ENCODE peak calls at places on chromosome 12, in ten cellular contexts. L is left ventricle myocardium superior, C is H9, V is cerebellar cortex, Z is RCC 7860, I is ELR, Y is activated T-helper 1 cell treated with Interleukin-2 at 50 U/mL for 16 hours, S is right lobe of liver, F is dermis blood vessel endothelial cell, B is occipital lobe. P is an unnamed sample.

GRCh38 chr12:124174406-124174805 is 120.5 kb upstream of the RFLNA start:
- DNase-seq in L (no peak), C (no peak), V (no peak), Z (peak; percentile 88), I (peak; percentile 86), Y (no peak), S (no peak), F (peak; percentile 23), B (no peak), P (no peak)

GRCh38 chr12:46430340-46430948 is 57.9 kb upstream of the SLC38A2 start:
- DNase-seq in L (no peak), C (no peak), V (no peak), Z (peak; percentile 79), I (peak; percentile 96), Y (no peak), S (no peak), F (peak; percentile 97), B (no peak), P (peak; percentile 81)

GRCh38 chr12:69070319-69071090 is 137.5 kb upstream of the CPM start:
- DNase-seq in L (no peak), C (peak; percentile 78), V (peak; percentile 40), Z (peak; percentile 31), I (peak; percentile 82), Y (peak; percentile 6), S (peak; percentile 34), F (peak; percentile 70), B (no peak), P (peak; percentile 73)

GRCh38 chr12:116766285-116766684 is 28.2 kb downstream of the RNFT2 start:
- DNase-seq in L (no peak), C (no peak), V (no peak), Z (no peak), I (no peak), Y (no peak), S (no peak), F (no peak), B (no peak), P (no peak)

GRCh38 chr12:56082967-56083366 is 3.0 kb downstream of the ERBB3 start:
- DNase-seq in L (no peak), C (no peak), V (no peak), Z (no peak), I (no peak), Y (no peak), S (no peak), F (no peak), B (peak; percentile 82), P (no peak)

GRCh38 chr12:59149995-59150642 is 229.8 kb upstream of the LRIG3 start:
- DNase-seq in L (no peak), C (no peak), V (peak; percentile 64), Z (peak; percentile 73), I (peak; percentile 86), Y (no peak), S (no peak), F (peak; percentile 88), B (no peak), P (peak; percentile 72)

GRCh38 chr12:78530065-78530765 is 334.4 kb upstream of the SYT1 start:
- DNase-seq in L (no peak), C (peak; percentile 33), V (peak; percentile 20), Z (no peak), I (peak; percentile 8), Y (no peak), S (no peak), F (no peak), B (no peak), P (no peak)

GRCh38 chr12:99390707-99391106 is 256.8 kb upstream of the GARIN6 start:
- DNase-seq in L (no peak), C (peak; percentile 83), V (peak; percentile 98), Z (no peak), I (peak; percentile 47), Y (no peak), S (no peak), F (no peak), B (no peak), P (peak; percentile 4)

GRCh38 chr12:115375188-115375991 is 691.4 kb upstream of the TBX3 start:
- DNase-seq in L (no peak), C (no peak), V (no peak), Z (peak; percentile 40), I (peak; percentile 80), Y (no peak), S (no peak), F (peak; percentile 8), B (no peak), P (peak; percentile 23)

GRCh38 chr12:1644113-1644512 is 15.1 kb downstream of the WNT5B start:
- DNase-seq in L (no peak), C (no peak), V (no peak), Z (no peak), I (no peak), Y (no peak), S (no peak), F (no peak), B (no peak), P (no peak)

GRCh38 chr12:24979286-24979685 is 30.4 kb upstream of the BCAT1 start:
- DNase-seq in L (no peak), C (no peak), V (no peak), Z (no peak), I (no peak), Y (no peak), S (no peak), F (no peak), B (no peak), P (no peak)

GRCh38 chr12:105231396-105231795 is 4.6 kb downstream of the APPL2 start:
- DNase-seq in L (no peak), C (no peak), V (no peak), Z (no peak), I (no peak), Y (no peak), S (no peak), F (no peak), B (no peak), P (no peak)

GRCh38 chr12:123131291-123131831 is 19.5 kb downstream of the PITPNM2 start:
- DNase-seq in L (peak; percentile 40), C (no peak), V (no peak), Z (no peak), I (no peak), Y (no peak), S (no peak), F (no peak), B (no peak), P (no peak)

GRCh38 chr12:6821271-6821673 is 349 bp upstream of the GPR162 start:
- DNase-seq in L (peak; percentile 82), C (peak; percentile 91), V (peak; percentile 96), Z (no peak), I (peak; percentile 67), Y (no peak), S (peak; percentile 64), F (peak; percentile 66), B (peak; percentile 85), P (peak; percentile 49)

GRCh38 chr12:26226629-26227375 is 31.4 kb downstream of the SSPN start:
- DNase-seq in L (peak; percentile 67), C (peak; percentile 76), V (peak; percentile 80), Z (no peak), I (peak; percentile 46), Y (no peak), S (no peak), F (peak; percentile 39), B (peak; percentile 14), P (no peak)

GRCh38 chr12:116539361-116539771 is 19.8 kb upstream of the MAP1LC3B2 start:
- DNase-seq in L (no peak), C (no peak), V (peak; percentile 59), Z (no peak), I (peak; percentile 70), Y (no peak), S (no peak), F (peak; percentile 53), B (no peak), P (peak; percentile 53)

GRCh38 chr12:112347521-112347920 is 34.7 kb downstream of the HECTD4 start:
- DNase-seq in L (no peak), C (no peak), V (peak; percentile 95), Z (no peak), I (peak; percentile 92), Y (no peak), S (no peak), F (no peak), B (no peak), P (no peak)

GRCh38 chr12:29599397-29599796 is 101.9 kb upstream of the OVCH1 start:
- DNase-seq in L (no peak), C (no peak), V (no peak), Z (no peak), I (no peak), Y (no peak), S (no peak), F (no peak), B (no peak), P (no peak)

GRCh38 chr12:22437031-22437806 is 102.7 kb upstream of the ST8SIA1 start:
- DNase-seq in L (no peak), C (peak; percentile 50), V (no peak), Z (no peak), I (no peak), Y (no peak), S (no peak), F (no peak), B (no peak), P (no peak)

GRCh38 chr12:72282721-72283120 is 10.6 kb downstream of the TRHDE start:
- DNase-seq in L (no peak), C (no peak), V (peak; percentile 62), Z (no peak), I (peak; percentile 75), Y (no peak), S (no peak), F (no peak), B (no peak), P (peak; percentile 90)

GRCh38 chr12:72230589-72230988 is 41.6 kb upstream of the TRHDE start:
- DNase-seq in L (no peak), C (no peak), V (no peak), Z (no peak), I (peak; percentile 57), Y (no peak), S (no peak), F (no peak), B (no peak), P (no peak)

GRCh38 chr12:130420071-130420470 is 82.4 kb downstream of the PIWIL1 start:
- DNase-seq in L (no peak), C (no peak), V (no peak), Z (no peak), I (no peak), Y (no peak), S (no peak), F (no peak), B (no peak), P (no peak)

GRCh38 chr12:130826151-130826801 is 12.8 kb downstream of the STX2 start:
- DNase-seq in L (peak; percentile 48), C (peak; percentile 92), V (peak; percentile 13), Z (no peak), I (peak; percentile 63), Y (peak; percentile 65), S (no peak), F (peak; percentile 49), B (no peak), P (peak; percentile 35)

GRCh38 chr12:49964849-49965624 is 3.4 kb downstream of the AQP5 start:
- DNase-seq in L (no peak), C (no peak), V (no peak), Z (no peak), I (no peak), Y (no peak), S (no peak), F (no peak), B (no peak), P (no peak)

GRCh38 chr12:93670104-93670503 is 7.1 kb upstream of the CRADD start:
- DNase-seq in L (no peak), C (no peak), V (no peak), Z (no peak), I (no peak), Y (no peak), S (no peak), F (no peak), B (no peak), P (no peak)

GRCh38 chr12:104758771-104759170 is 199.3 kb downstream of the SLC41A2 start:
- DNase-seq in L (no peak), C (no peak), V (no peak), Z (no peak), I (no peak), Y (no peak), S (no peak), F (no peak), B (no peak), P (no peak)

GRCh38 chr12:12333407-12333831 is 16.6 kb downstream of the MANSC1 start:
- DNase-seq in L (no peak), C (no peak), V (no peak), Z (no peak), I (no peak), Y (no peak), S (no peak), F (peak; percentile 77), B (peak; percentile 35), P (peak; percentile 86)

GRCh38 chr12:3152013-3152412 is 74.8 kb downstream of the TSPAN9 start:
- DNase-seq in L (no peak), C (peak; percentile 76), V (no peak), Z (no peak), I (no peak), Y (no peak), S (no peak), F (peak; percentile 72), B (no peak), P (no peak)

P was measured in Caki2.